ENCODE peak calls at places on chromosomes 1 and 21, in seven cellular contexts. C is AML-193; Q is stimulated activated naive CD8-positive, alpha-beta T cell treated with anti-CD3 and anti-CD28 coated beads, Interleukin-15, amount 100 ng/mL, for 72 hours; R is progenitor cell of endocrine pancreas; W is fibroblast of the conjunctiva; N is nephron progenitor cell; E is M059J. Z is an unnamed sample.

GRCh38 chr1:182718311-182718710 is 33.9 kb upstream of the RGS8 start:
- DNase-seq in C (no peak), Q (peak; percentile 23), R (no peak), W (no peak), N (no peak), E (no peak), Z (no peak)

GRCh38 chr1:192807968-192808587 is 761 bp upstream of the RGS2 start:
- DNase-seq in C (no peak), Q (no peak), R (no peak), W (no peak), N (no peak), E (peak; percentile 66), Z (no peak)

GRCh38 chr1:241849345-241849695 is 1.3 kb downstream of the EXO1 start:
- DNase-seq in C (no peak), Q (no peak), R (no peak), W (no peak), N (no peak), E (no peak), Z (no peak)

GRCh38 chr1:110370827-110371226 is 20.0 kb downstream of the SLC16A4 start:
- DNase-seq in C (no peak), Q (no peak), R (no peak), W (no peak), N (no peak), E (peak; percentile 77), Z (no peak)

GRCh38 chr21:36235058-36235582 is 78.5 kb downstream of the DOP1B start:
- DNase-seq in C (no peak), Q (no peak), R (no peak), W (no peak), N (no peak), E (no peak), Z (no peak)

GRCh38 chr1:221611930-221612777 is 129.7 kb downstream of the DUSP10 start:
- DNase-seq in C (no peak), Q (no peak), R (no peak), W (peak; percentile 63), N (no peak), E (peak; percentile 98), Z (no peak)

GRCh38 chr1:107940178-107940577 is 24.8 kb downstream of the VAV3 start:
- DNase-seq in C (no peak), Q (no peak), R (no peak), W (no peak), N (no peak), E (no peak), Z (no peak)

GRCh38 chr1:171550055-171550454 is 64.7 kb downstream of the PRRC2C start:
- DNase-seq in C (no peak), Q (no peak), R (no peak), W (no peak), N (no peak), E (no peak), Z (no peak)

GRCh38 chr21:42652527-42653491 is 612 bp upstream of the PDE9A start:
- DNase-seq in C (no peak), Q (peak; percentile 26), R (peak; percentile 74), W (no peak), N (peak; percentile 79), E (peak; percentile 78), Z (no peak)

GRCh38 chr1:32716312-32717126 is 13.9 kb upstream of the SYNC start:
- DNase-seq in C (no peak), Q (peak; percentile 43), R (peak; percentile 94), W (no peak), N (peak; percentile 74), E (peak; percentile 61), Z (peak; percentile 59)

GRCh38 chr1:29114654-29115053 is 9.0 kb downstream of the TMEM200B start:
- DNase-seq in C (no peak), Q (no peak), R (no peak), W (no peak), N (no peak), E (no peak), Z (no peak)

GRCh38 chr1:1040004-1040991 is 20.4 kb downstream of the AGRN start:
- DNase-seq in C (peak; percentile 41), Q (peak; percentile 83), R (peak; percentile 57), W (peak; percentile 47), N (peak; percentile 85), E (no peak), Z (peak; percentile 77)

GRCh38 chr1:224879404-224879803 is 50.1 kb upstream of the DNAH14 start:
- DNase-seq in C (no peak), Q (no peak), R (no peak), W (no peak), N (no peak), E (peak; percentile 60), Z (no peak)

GRCh38 chr21:32426592-32427051 is 14.1 kb downstream of the EVA1C start:
- DNase-seq in C (no peak), Q (no peak), R (no peak), W (no peak), N (no peak), E (peak; percentile 74), Z (no peak)

GRCh38 chr1:165474196-165474595 is 29.3 kb upstream of the RXRG start:
- DNase-seq in C (no peak), Q (no peak), R (no peak), W (no peak), N (no peak), E (no peak), Z (no peak)

GRCh38 chr1:109490029-109490933 is 3.6 kb upstream of the CYB561D1 start:
- DNase-seq in C (peak; percentile 50), Q (peak; percentile 64), R (peak; percentile 51), W (peak; percentile 47), N (peak; percentile 79), E (peak; percentile 65), Z (no peak)

GRCh38 chr1:15424981-15425380 is 13.3 kb upstream of the CTRC start:
- DNase-seq in C (no peak), Q (no peak), R (no peak), W (no peak), N (no peak), E (no peak), Z (no peak)

GRCh38 chr21:16534408-16535099 is 804.8 kb downstream of the USP25 start:
- DNase-seq in C (no peak), Q (no peak), R (no peak), W (peak; percentile 88), N (no peak), E (peak; percentile 87), Z (no peak)

GRCh38 chr21:41066086-41066938 is 101.6 kb upstream of the BACE2 start:
- DNase-seq in C (no peak), Q (no peak), R (no peak), W (no peak), N (no peak), E (no peak), Z (no peak)

GRCh38 chr21:46097826-46098286 is at the start of gene COL6A2:
- DNase-seq in C (no peak), Q (peak; percentile 58), R (peak; percentile 47), W (no peak), N (peak; percentile 80), E (peak; percentile 67), Z (no peak)

GRCh38 chr1:107181253-107181977 is 40.6 kb downstream of the NTNG1 start:
- DNase-seq in C (no peak), Q (no peak), R (no peak), W (no peak), N (no peak), E (peak; percentile 43), Z (no peak)

GRCh38 chr1:117318456-117318855 is 48.8 kb upstream of the MAN1A2 start:
- DNase-seq in C (no peak), Q (no peak), R (no peak), W (no peak), N (no peak), E (no peak), Z (no peak)

GRCh38 chr1:150109567-150109966 is 40.1 kb upstream of the PLEKHO1 start:
- DNase-seq in C (no peak), Q (no peak), R (no peak), W (no peak), N (no peak), E (no peak), Z (no peak)

GRCh38 chr1:159474926-159475325 is 35.4 kb downstream of the OR10J1 start:
- DNase-seq in C (no peak), Q (no peak), R (no peak), W (no peak), N (no peak), E (no peak), Z (no peak)

GRCh38 chr1:224781800-224782199 is 147.7 kb upstream of the DNAH14 start:
- DNase-seq in C (no peak), Q (no peak), R (no peak), W (no peak), N (no peak), E (no peak), Z (no peak)

GRCh38 chr1:3744646-3745045 is 7.6 kb upstream of the CCDC27 start:
- DNase-seq in C (no peak), Q (no peak), R (no peak), W (no peak), N (no peak), E (no peak), Z (no peak)

GRCh38 chr1:168469690-168470089 is 74.1 kb downstream of the XCL2 start:
- DNase-seq in C (peak; percentile 54), Q (peak; percentile 28), R (no peak), W (no peak), N (no peak), E (peak; percentile 97), Z (no peak)

GRCh38 chr1:5571861-5572401 is 420.3 kb downstream of the NPHP4 start:
- DNase-seq in C (no peak), Q (no peak), R (no peak), W (no peak), N (no peak), E (no peak), Z (no peak)

GRCh38 chr1:172513480-172513879 is 19.5 kb upstream of the SUCO start:
- DNase-seq in C (no peak), Q (no peak), R (no peak), W (no peak), N (no peak), E (peak; percentile 12), Z (no peak)

GRCh38 chr1:154992721-154993571 is 440 bp upstream of the LENEP start:
- DNase-seq in C (no peak), Q (no peak), R (no peak), W (no peak), N (no peak), E (peak; percentile 62), Z (no peak)

GRCh38 chr1:93910305-93910704 is 1.1 kb upstream of the GCLM start:
- DNase-seq in C (no peak), Q (no peak), R (no peak), W (no peak), N (no peak), E (no peak), Z (no peak)

GRCh38 chr1:46647611-46648010 is 20.6 kb downstream of the ATPAF1 start:
- DNase-seq in C (no peak), Q (no peak), R (no peak), W (no peak), N (no peak), E (no peak), Z (no peak)

GRCh38 chr1:3932156-3932555 is 32.1 kb upstream of the C1orf174 start:
- DNase-seq in C (no peak), Q (no peak), R (no peak), W (no peak), N (no peak), E (no peak), Z (no peak)

GRCh38 chr1:245986404-245987221 is 520.5 kb downstream of the SMYD3 start:
- DNase-seq in C (no peak), Q (no peak), R (no peak), W (peak; percentile 40), N (no peak), E (peak; percentile 76), Z (no peak)

Z was measured in GM06990.